ENCODE peak calls at places on chromosomes 7 and 10, in nine cellular contexts. O, Z, E, U, F, G, R, A and X are unnamed samples.

GRCh38 chr7:123846217-123846891 is 1.4 kb downstream of the HYAL4 start:
- DNase-seq in O (no peak), Z (no peak), E (no peak), U (no peak), F (no peak), G (no peak), R (no peak), A (no peak), X (no peak)

GRCh38 chr10:84291389-84291788 is 37.0 kb upstream of the CCSER2 start:
- DNase-seq in O (no peak), Z (no peak), E (no peak), U (peak), F (no peak), G (peak), R (no peak), A (peak), X (no peak)

GRCh38 chr10:103731609-103732270 is 123.6 kb downstream of the SH3PXD2A start:
- DNase-seq in O (no peak), Z (no peak), E (no peak), U (no peak), F (no peak), G (peak), R (no peak), A (no peak), X (no peak)

GRCh38 chr10:96287392-96288105 is 16.2 kb upstream of the BLNK start:
- DNase-seq in O (peak), Z (peak), E (peak), U (no peak), F (no peak), G (no peak), R (no peak), A (no peak), X (no peak)

GRCh38 chr7:28729276-28729675 is 228.9 kb downstream of the TRIL start:
- DNase-seq in O (no peak), Z (no peak), E (no peak), U (no peak), F (no peak), G (no peak), R (no peak), A (no peak), X (no peak)

GRCh38 chr7:101077303-101078086 is 7.8 kb upstream of the TRIM56 start:
- DNase-seq in O (peak), Z (peak), E (peak), U (peak), F (peak), G (peak), R (peak), A (peak), X (peak)

GRCh38 chr10:44300666-44301649 is 83.9 kb downstream of the CXCL12 start:
- DNase-seq in O (no peak), Z (no peak), E (no peak), U (peak), F (no peak), G (peak), R (no peak), A (no peak), X (peak)

GRCh38 chr10:132836832-132837540 is 51.0 kb upstream of the NKX6-2 start:
- DNase-seq in O (peak), Z (no peak), E (no peak), U (peak), F (peak), G (peak), R (no peak), A (peak), X (no peak)

GRCh38 chr7:77837275-77837674 is 38.7 kb downstream of the PHTF2 start:
- DNase-seq in O (no peak), Z (no peak), E (no peak), U (no peak), F (no peak), G (no peak), R (no peak), A (no peak), X (no peak)

GRCh38 chr7:5216931-5217330 is 26.9 kb downstream of the WIPI2 start:
- DNase-seq in O (no peak), Z (no peak), E (no peak), U (no peak), F (no peak), G (no peak), R (no peak), A (no peak), X (no peak)

GRCh38 chr7:17041324-17041723 is 159.5 kb upstream of the AGR3 start:
- DNase-seq in O (no peak), Z (no peak), E (no peak), U (peak), F (no peak), G (peak), R (no peak), A (no peak), X (no peak)

GRCh38 chr10:11424456-11425287 is 186.8 kb downstream of the USP6NL start:
- DNase-seq in O (peak), Z (no peak), E (no peak), U (peak), F (no peak), G (peak), R (no peak), A (peak), X (no peak)

GRCh38 chr7:51785171-51785570 is 468.6 kb upstream of the COBL start:
- DNase-seq in O (no peak), Z (no peak), E (no peak), U (no peak), F (no peak), G (no peak), R (no peak), A (no peak), X (no peak)

GRCh38 chr7:2560175-2560695 is 1.5 kb downstream of the IQCE start:
- DNase-seq in O (no peak), Z (no peak), E (no peak), U (no peak), F (no peak), G (no peak), R (no peak), A (no peak), X (no peak)

GRCh38 chr7:93461350-93461749 is 113.2 kb downstream of the CALCR start:
- DNase-seq in O (no peak), Z (no peak), E (no peak), U (no peak), F (no peak), G (no peak), R (no peak), A (no peak), X (no peak)

GRCh38 chr10:103481974-103482531 is 3.0 kb upstream of the CALHM3 start:
- DNase-seq in O (peak), Z (peak), E (peak), U (peak), F (no peak), G (peak), R (no peak), A (no peak), X (no peak)

GRCh38 chr7:36128448-36129047 is 24.5 kb upstream of the EEPD1 start:
- DNase-seq in O (no peak), Z (peak), E (peak), U (peak), F (no peak), G (peak), R (no peak), A (no peak), X (peak)

GRCh38 chr10:114751856-114752255 is 69.7 kb upstream of the FHIP2A start:
- DNase-seq in O (no peak), Z (no peak), E (no peak), U (no peak), F (no peak), G (no peak), R (no peak), A (no peak), X (no peak)

GRCh38 chr10:132011027-132011426 is 29.3 kb upstream of the BNIP3 start:
- DNase-seq in O (no peak), Z (no peak), E (peak), U (no peak), F (no peak), G (no peak), R (no peak), A (no peak), X (no peak)

GRCh38 chr10:13592306-13592705 is 5.5 kb downstream of the PRPF18 start:
- DNase-seq in O (no peak), Z (no peak), E (no peak), U (no peak), F (no peak), G (no peak), R (no peak), A (no peak), X (no peak)

GRCh38 chr7:130903358-130903974 is 169.5 kb upstream of the KLF14 start:
- DNase-seq in O (no peak), Z (no peak), E (no peak), U (peak), F (no peak), G (peak), R (no peak), A (no peak), X (no peak)

GRCh38 chr7:10468908-10469307 is 504.8 kb upstream of the PHF14 start:
- DNase-seq in O (no peak), Z (no peak), E (no peak), U (no peak), F (no peak), G (no peak), R (no peak), A (no peak), X (no peak)

GRCh38 chr10:31458974-31459373 is 140.0 kb downstream of the ZEB1 start:
- DNase-seq in O (no peak), Z (no peak), E (no peak), U (no peak), F (no peak), G (peak), R (no peak), A (no peak), X (no peak)

GRCh38 chr10:100872034-100872791 is 40.5 kb upstream of the SLF2 start:
- DNase-seq in O (peak), Z (peak), E (no peak), U (peak), F (no peak), G (no peak), R (no peak), A (peak), X (no peak)

GRCh38 chr10:21402606-21403083 is 122.8 kb downstream of the SKIDA1 start:
- DNase-seq in O (no peak), Z (no peak), E (no peak), U (peak), F (no peak), G (peak), R (no peak), A (no peak), X (no peak)

GRCh38 chr7:111900283-111900682 is 305.9 kb downstream of the DOCK4 start:
- DNase-seq in O (no peak), Z (no peak), E (no peak), U (no peak), F (no peak), G (no peak), R (no peak), A (no peak), X (no peak)

GRCh38 chr7:39624202-39624807 is 933 bp downstream of the RALA start:
- DNase-seq in O (peak), Z (no peak), E (peak), U (no peak), F (no peak), G (no peak), R (no peak), A (no peak), X (no peak)

GRCh38 chr10:33537066-33537465 is 202.6 kb upstream of the NRP1 start:
- DNase-seq in O (no peak), Z (no peak), E (no peak), U (no peak), F (no peak), G (peak), R (no peak), A (no peak), X (no peak)

GRCh38 chr10:52801951-52802350 is 29.4 kb upstream of the MBL2 start:
- DNase-seq in O (no peak), Z (no peak), E (no peak), U (no peak), F (no peak), G (no peak), R (no peak), A (no peak), X (no peak)

GRCh38 chr7:33334349-33334748 is 205.0 kb downstream of the BBS9 start:
- DNase-seq in O (no peak), Z (no peak), E (peak), U (no peak), F (no peak), G (peak), R (no peak), A (no peak), X (no peak)

GRCh38 chr10:45008524-45009161 is 7.9 kb downstream of the ZNF22 start:
- DNase-seq in O (peak), Z (no peak), E (peak), U (peak), F (no peak), G (peak), R (no peak), A (no peak), X (peak)

GRCh38 chr7:116953372-116953726 is at the start of gene ST7:
- DNase-seq in O (peak), Z (peak), E (peak), U (peak), F (peak), G (peak), R (peak), A (peak), X (no peak)

GRCh38 chr10:103153765-103154197 is 39.3 kb downstream of the NT5C2 start:
- DNase-seq in O (no peak), Z (no peak), E (no peak), U (no peak), F (no peak), G (peak), R (no peak), A (no peak), X (no peak)

GRCh38 chr7:101996131-101996691 is 178.8 kb downstream of the CUX1 start:
- DNase-seq in O (no peak), Z (no peak), E (no peak), U (no peak), F (no peak), G (no peak), R (no peak), A (no peak), X (no peak)

GRCh38 chr10:133242611-133243356 is 5.1 kb downstream of the VENTX start:
- DNase-seq in O (no peak), Z (no peak), E (no peak), U (no peak), F (no peak), G (no peak), R (no peak), A (no peak), X (no peak)

GRCh38 chr10:110694820-110695219 is 50.7 kb downstream of the RBM20 start:
- DNase-seq in O (no peak), Z (no peak), E (no peak), U (no peak), F (no peak), G (no peak), R (no peak), A (no peak), X (no peak)

GRCh38 chr10:126397640-126398382 is 9.5 kb upstream of the ADAM12 start:
- DNase-seq in O (no peak), Z (no peak), E (no peak), U (peak), F (no peak), G (peak), R (no peak), A (peak), X (peak)